ENCODE peak calls at places on chromosome 22, in seven cellular contexts. O is mesenchymal stem cell, K is tibial nerve, W is cardiac muscle cell, V is pancreas, B is neural progenitor cell, F is body of pancreas. E is an unnamed sample.

GRCh38 chr22:32411388-32411787 is 659 bp downstream of the RTCB start:
- DNase-seq in O (peak), K (no peak), W (peak), V (no peak), B (peak), F (no peak), E (no peak)

GRCh38 chr22:45608763-45609180 is 62.9 kb upstream of the ATXN10 start:
- DNase-seq in O (peak), K (no peak), W (peak), V (no peak), B (no peak), F (no peak), E (peak)

GRCh38 chr22:23704062-23704461 is 13.2 kb downstream of the RGL4 start:
- DNase-seq in O (no peak), K (no peak), W (no peak), V (no peak), B (no peak), F (no peak), E (no peak)

GRCh38 chr22:42519544-42520237 is at the start of gene RRP7A:
- DNase-seq in O (peak), K (peak), W (peak), V (peak), B (peak), F (peak), E (peak)

GRCh38 chr22:46093796-46094195 is 56.5 kb upstream of the PPARA start:
- DNase-seq in O (no peak), K (no peak), W (no peak), V (no peak), B (no peak), F (no peak), E (no peak)

GRCh38 chr22:46042786-46043185 is 65.8 kb upstream of the WNT7B start:
- DNase-seq in O (no peak), K (no peak), W (no peak), V (no peak), B (no peak), F (no peak), E (no peak)

GRCh38 chr22:42792453-42792908 is 64.6 kb downstream of the ARFGAP3 start:
- DNase-seq in O (no peak), K (no peak), W (no peak), V (no peak), B (no peak), F (no peak), E (no peak)

GRCh38 chr22:22508274-22509176 is at the start of gene ZNF280B:
- DNase-seq in O (peak), K (no peak), W (peak), V (peak), B (peak), F (peak), E (peak)

GRCh38 chr22:30649430-30650007 is 13.9 kb downstream of the SLC35E4 start:
- DNase-seq in O (peak), K (no peak), W (peak), V (peak), B (no peak), F (peak), E (peak)

GRCh38 chr22:50420015-50420414 is 54.8 kb downstream of the SBF1 start:
- DNase-seq in O (no peak), K (no peak), W (no peak), V (no peak), B (no peak), F (no peak), E (no peak)

GRCh38 chr22:50417544-50417943 is 57.3 kb downstream of the SBF1 start:
- DNase-seq in O (no peak), K (no peak), W (no peak), V (no peak), B (no peak), F (no peak), E (no peak)

GRCh38 chr22:50418624-50419023 is 56.2 kb downstream of the SBF1 start:
- DNase-seq in O (no peak), K (no peak), W (no peak), V (no peak), B (no peak), F (no peak), E (no peak)

GRCh38 chr22:50420581-50420980 is 54.3 kb downstream of the SBF1 start:
- DNase-seq in O (no peak), K (no peak), W (no peak), V (no peak), B (no peak), F (no peak), E (no peak)

DNA sequence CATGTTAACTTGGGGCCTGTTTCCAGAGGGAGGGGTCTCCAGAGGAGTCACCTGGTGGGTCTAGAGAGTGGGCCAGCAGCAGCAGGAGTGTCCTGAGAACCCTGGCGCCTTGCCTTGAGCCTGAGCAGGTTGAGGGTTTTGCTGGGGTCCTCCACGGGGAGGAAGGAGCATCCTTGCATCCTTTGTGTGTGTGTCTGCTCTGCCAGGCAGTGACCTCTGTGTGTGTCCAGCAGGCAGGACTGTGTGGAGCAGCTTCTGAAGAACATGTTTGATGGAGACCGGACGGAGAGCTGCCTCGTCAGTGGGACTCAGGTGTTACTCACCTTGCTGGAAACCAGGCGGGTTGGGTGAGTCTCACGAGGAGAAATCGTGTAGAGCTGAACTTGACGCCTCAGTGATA is 55.7 kb downstream of the SBF1 start:
- DNase-seq in O (no peak), K (no peak), W (no peak), V (no peak), B (no peak), F (no peak), E (no peak)
- H3K27ac ChIP-seq in O (no peak), K (no peak), W (no peak), V (no peak), B (no peak), F (no peak), E (no peak)

GRCh38 chr22:17707526-17707925 is 66.7 kb downstream of the BID start:
- DNase-seq in O (peak), K (no peak), W (peak), V (no peak), B (no peak), F (no peak), E (no peak)
- H3K4me3 ChIP-seq in O (peak), K (no peak), W (no peak), V (no peak), B (no peak), F (no peak), E (no peak)

GRCh38 chr22:38167988-38168407 is 13.6 kb downstream of the PLA2G6 start:
- DNase-seq in O (no peak), K (no peak), W (peak), V (no peak), B (no peak), F (no peak), E (no peak)

GRCh38 chr22:38163844-38164577 is 17.6 kb downstream of the PLA2G6 start:
- DNase-seq in O (no peak), K (no peak), W (no peak), V (no peak), B (no peak), F (no peak), E (no peak)

GRCh38 chr22:38165929-38166593 is 15.6 kb downstream of the PLA2G6 start:
- DNase-seq in O (no peak), K (no peak), W (no peak), V (no peak), B (no peak), F (no peak), E (no peak)

GRCh38 chr22:38164578-38164953 is 17.1 kb downstream of the PLA2G6 start:
- DNase-seq in O (no peak), K (no peak), W (no peak), V (no peak), B (no peak), F (no peak), E (no peak)

DNA sequence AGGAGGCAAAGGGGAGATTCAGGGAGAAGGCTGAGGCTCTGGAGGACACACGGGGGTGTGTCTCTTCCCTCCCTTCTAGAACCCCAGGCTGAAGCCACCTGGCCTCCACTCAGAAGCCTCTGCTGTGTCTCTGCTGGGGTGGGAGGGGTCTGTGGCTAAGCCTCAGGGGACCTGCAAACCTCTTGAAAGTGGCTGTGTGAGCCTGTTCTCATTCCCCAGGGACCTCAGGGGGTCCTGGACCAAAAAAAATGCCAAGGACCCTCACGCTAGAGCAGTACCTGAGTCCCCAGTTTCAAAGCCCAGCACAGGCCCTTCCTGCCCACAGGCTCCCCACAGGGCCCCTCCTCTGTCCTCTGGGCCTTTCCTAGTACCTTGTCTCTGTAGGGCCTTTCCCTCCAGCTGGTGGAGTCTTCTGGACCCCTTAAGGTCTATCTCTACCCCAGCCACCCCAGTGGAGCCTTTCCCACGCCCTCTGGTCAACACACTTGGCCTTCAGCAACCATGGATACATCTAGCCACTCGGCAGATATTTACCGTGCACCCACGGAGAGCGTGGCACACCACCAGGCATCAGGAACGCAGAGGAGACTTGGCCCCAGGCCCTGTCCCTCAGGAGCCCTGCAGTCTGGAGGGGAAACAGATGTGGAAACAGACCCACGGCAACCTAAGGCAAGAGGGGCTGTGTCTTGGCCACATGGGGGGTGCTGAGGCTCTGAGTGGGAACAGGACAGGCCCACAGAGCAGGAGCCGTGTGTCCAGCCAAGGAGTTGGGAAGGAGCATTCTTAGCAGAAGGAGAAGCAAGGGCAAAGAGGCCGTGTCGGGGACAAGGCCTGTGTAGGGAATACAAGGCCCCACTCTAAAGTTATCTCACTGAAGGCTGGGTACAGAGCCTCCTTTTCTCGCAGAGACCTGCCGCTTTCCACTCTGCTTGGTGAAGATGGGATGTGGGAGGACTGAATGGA is 18.5 kb downstream of the PLA2G6 start:
- DNase-seq in O (no peak), K (no peak), W (no peak), V (no peak), B (no peak), F (no peak), E (no peak)
- H3K27ac ChIP-seq in O (peak), K (no peak), W (peak), V (no peak), B (no peak), F (no peak), E (no peak)

GRCh38 chr22:41240377-41241132 is at the start of gene CHADL:
- DNase-seq in O (no peak), K (no peak), W (no peak), V (no peak), B (peak), F (peak), E (no peak)

GRCh38 chr22:41239443-41240128 is 1.1 kb downstream of the CHADL start:
- DNase-seq in O (no peak), K (no peak), W (no peak), V (no peak), B (no peak), F (no peak), E (no peak)

GRCh38 chr22:41243361-41243760 is 2.6 kb upstream of the CHADL start:
- DNase-seq in O (no peak), K (no peak), W (no peak), V (no peak), B (no peak), F (no peak), E (no peak)

GRCh38 chr22:41242396-41243117 is 1.8 kb upstream of the CHADL start:
- DNase-seq in O (peak), K (no peak), W (no peak), V (no peak), B (no peak), F (no peak), E (no peak)

DNA sequence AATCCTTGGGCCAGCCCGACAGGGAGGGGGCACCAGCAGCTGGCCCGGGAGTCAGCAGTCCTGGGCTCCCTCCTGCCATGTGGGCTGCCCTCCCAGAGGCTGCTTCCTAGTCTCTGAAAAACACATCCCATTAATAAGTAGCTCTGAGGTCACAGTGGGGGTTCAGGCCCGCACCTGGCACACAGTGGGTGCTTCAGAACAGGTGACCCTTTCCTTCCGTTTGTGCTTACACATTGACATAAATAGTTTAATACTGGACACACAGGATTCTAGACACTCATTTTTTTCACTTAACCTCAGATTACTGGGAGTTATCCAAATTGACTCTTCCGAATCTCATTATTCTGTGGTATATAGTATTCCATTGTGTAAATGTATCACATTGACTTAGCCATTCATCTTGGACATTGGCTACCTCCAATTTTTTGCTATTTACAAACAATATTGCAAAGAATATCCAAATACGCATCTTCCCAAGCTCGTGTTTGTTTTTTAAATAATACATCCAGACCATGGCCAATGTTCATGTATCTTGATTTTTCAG is 474 bp upstream of the CHADL start:
- DNase-seq in O (no peak), K (no peak), W (no peak), V (no peak), B (no peak), F (no peak), E (no peak)
- H3K4me3 ChIP-seq in O (no peak), K (no peak), W (no peak), V (no peak), B (no peak), F (no peak), E (no peak)

GRCh38 chr22:38973289-38974169 is 8.6 kb upstream of the APOBEC3B start:
- DNase-seq in O (peak), K (peak), W (peak), V (no peak), B (peak), F (no peak), E (peak)
- H3K27ac ChIP-seq in O (no peak), K (no peak), W (no peak), V (no peak), B (no peak), F (no peak), E (no peak)

DNA sequence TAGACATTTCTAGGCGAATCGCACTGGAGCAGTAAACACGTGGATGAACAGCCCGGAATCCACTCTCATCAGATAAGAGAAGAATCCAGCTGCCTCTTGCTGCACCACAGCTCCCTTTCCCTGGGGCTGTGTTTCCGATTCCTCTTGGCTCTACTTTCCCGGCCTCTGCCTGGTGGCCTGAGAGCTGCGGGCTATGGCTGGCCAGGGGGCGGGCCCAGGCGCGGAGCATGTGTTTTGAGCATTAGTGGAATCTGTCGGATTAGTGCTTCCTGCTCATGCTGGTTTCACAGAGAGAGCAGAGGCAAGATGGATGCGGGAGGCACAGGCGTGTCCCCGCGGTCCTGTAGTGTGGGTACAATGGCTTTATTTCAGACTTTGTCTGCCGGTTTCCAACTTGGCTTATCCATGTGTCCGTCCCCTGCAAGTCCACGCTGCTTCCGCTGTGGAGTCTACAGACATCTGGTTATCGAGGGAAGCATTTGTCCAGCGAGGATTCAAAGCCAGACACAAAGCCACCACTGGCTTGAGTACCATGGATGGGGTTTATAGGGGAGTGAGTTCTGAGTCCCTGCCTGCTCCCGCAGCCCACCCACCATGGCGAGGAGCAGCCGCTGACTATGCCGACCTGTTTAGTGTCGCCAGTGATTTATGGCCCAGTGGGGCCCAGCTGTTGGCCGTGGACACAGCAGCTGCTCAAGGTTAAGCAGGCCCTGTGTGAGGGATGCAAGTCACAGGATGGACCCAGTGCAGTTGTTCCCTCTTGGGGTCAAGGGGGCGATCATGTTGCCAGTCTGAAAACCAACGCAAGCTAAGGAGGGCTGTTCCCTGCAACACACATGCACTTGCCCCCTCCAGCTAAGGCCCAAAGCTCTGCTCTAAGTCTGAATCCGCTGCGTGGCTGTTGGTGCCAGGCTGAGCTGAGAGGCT is 43.3 kb upstream of the EP300 start:
- DNase-seq in O (peak), K (peak), W (peak), V (peak), B (peak), F (peak), E (no peak)
- H3K4me3 ChIP-seq in O (peak), K (peak), W (no peak), V (no peak), B (no peak), F (no peak), E (no peak)

GRCh38 chr22:48141301-48141700 is 1378.9 kb downstream of the TBC1D22A start:
- DNase-seq in O (no peak), K (no peak), W (no peak), V (no peak), B (no peak), F (no peak), E (no peak)

GRCh38 chr22:48138427-48138826 is 1376.0 kb downstream of the TBC1D22A start:
- DNase-seq in O (no peak), K (no peak), W (no peak), V (no peak), B (no peak), F (no peak), E (no peak)

GRCh38 chr22:48139776-48140175 is 1377.3 kb downstream of the TBC1D22A start:
- DNase-seq in O (no peak), K (no peak), W (no peak), V (no peak), B (peak), F (no peak), E (no peak)

GRCh38 chr22:48138855-48139254 is 1376.4 kb downstream of the TBC1D22A start:
- DNase-seq in O (no peak), K (no peak), W (no peak), V (no peak), B (no peak), F (no peak), E (no peak)

GRCh38 chr22:48140261-48140660 is 1377.8 kb downstream of the TBC1D22A start:
- DNase-seq in O (no peak), K (no peak), W (no peak), V (no peak), B (no peak), F (no peak), E (no peak)
- H3K27ac ChIP-seq in O (no peak), K (no peak), W (no peak), V (no peak), B (no peak), F (no peak), E (no peak)

GRCh38 chr22:25461301-25461700 is 103.2 kb upstream of the GRK3 start:
- DNase-seq in O (no peak), K (no peak), W (no peak), V (no peak), B (no peak), F (no peak), E (no peak)
- H3K4me3 ChIP-seq in O (no peak), K (no peak), W (no peak), V (no peak), B (no peak), F (no peak), E (no peak)

DNA sequence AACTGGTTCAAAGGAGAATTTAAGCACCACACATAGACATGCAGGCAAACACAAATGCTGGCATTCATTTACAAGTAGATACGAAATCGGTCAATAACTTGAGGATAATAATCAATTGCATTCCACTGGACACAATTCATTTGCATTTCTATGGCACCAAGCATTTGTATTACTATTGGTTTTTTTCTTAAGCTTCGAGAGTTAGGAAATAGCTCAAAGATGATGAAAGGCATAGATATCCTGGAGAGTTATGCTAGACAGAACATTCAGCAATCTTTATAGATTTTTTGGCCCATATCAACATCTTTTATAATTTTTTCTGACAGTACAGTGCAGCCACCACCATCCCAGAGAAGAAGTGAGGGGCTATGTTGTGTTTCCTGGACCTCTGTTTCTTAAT is 544.4 kb downstream of the MIAT start:
- DNase-seq in O (no peak), K (no peak), W (no peak), V (no peak), B (no peak), F (no peak), E (no peak)
- H3K27ac ChIP-seq in O (peak), K (no peak), W (no peak), V (no peak), B (no peak), F (no peak), E (no peak)

DNA sequence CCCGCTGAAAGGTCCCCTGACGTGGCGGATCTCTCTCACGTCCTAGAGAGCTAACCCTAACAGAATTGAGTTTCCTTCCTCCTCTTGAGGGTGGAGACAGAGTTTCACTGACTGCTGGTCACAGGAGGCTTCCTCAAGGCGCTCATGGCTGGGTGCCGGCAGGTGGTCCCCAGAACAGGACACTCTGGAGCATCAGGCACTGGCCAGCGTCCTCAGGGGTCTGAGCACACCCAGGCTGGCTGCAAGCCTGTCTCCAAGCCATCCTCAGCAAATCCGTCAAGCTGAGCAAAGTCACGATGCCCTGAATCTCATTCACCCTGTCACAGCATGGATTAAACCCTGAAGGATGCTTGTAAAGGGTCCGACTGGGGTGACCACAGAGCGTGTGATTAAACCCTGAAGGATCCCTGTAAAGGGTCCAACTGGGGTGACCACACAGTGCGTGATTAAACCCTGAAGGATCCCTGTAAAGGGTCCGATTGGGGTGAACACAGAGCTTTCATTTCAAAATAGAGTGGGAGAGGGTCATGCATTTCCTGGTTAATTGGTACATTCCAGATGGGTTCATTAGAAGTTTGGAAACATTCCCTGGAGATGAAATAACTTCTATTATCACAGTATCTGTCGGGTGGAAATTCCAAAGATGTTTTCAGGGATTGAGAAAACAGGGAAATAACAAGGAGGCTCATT is 473.0 kb downstream of the BRD1 start:
- DNase-seq in O (no peak), K (no peak), W (no peak), V (no peak), B (no peak), F (no peak), E (no peak)
- H3K4me3 ChIP-seq in O (no peak), K (no peak), W (no peak), V (no peak), B (no peak), F (no peak), E (no peak)